ENCODE peak calls at places on chromosomes 3 and 15, in eight cellular contexts. T is Karpas-422; D is CD4-positive, CD25-positive, alpha-beta regulatory T cell; P is MM.1S; X is SJSA1; W is mammary epithelial cell; V is SK-N-MC; O is stomach. S is an unnamed sample.
A peak's percentile ranks its signal among the peaks of the same experiment; 100 is the strongest.

GRCh38 chr3:160127308-160127707 is 97.9 kb upstream of the C3orf80 start:
- DNase-seq in O (no peak), T (no peak), X (no peak), D (no peak), P (no peak), V (no peak), W (peak; percentile 44), S (no peak)

GRCh38 chr3:102302020-102302419 is 132.8 kb upstream of the ZPLD1 start:
- DNase-seq in X (no peak), W (no peak), P (no peak), V (no peak), D (no peak), T (no peak), O (no peak), S (no peak)

GRCh38 chr3:299590-300301 is 103.2 kb downstream of the CHL1 start:
- DNase-seq in X (no peak), T (no peak), W (no peak), V (no peak), O (no peak), P (no peak), D (no peak), S (no peak)

GRCh38 chr3:117355566-117355965 is 646.0 kb downstream of the TUSC7 start:
- DNase-seq in X (peak; percentile 2), P (no peak), W (no peak), T (peak; percentile 43), V (peak; percentile 22), O (no peak), D (no peak), S (peak; percentile 4)

GRCh38 chr3:113169876-113170452 is 41.4 kb upstream of the BOC start:
- DNase-seq in X (no peak), P (no peak), T (no peak), D (no peak), V (no peak), W (no peak), O (no peak), S (no peak)

GRCh38 chr15:48086582-48086981 is 34.2 kb upstream of the SLC24A5 start:
- DNase-seq in P (no peak), O (no peak), V (peak; percentile 16), W (no peak), D (no peak), T (no peak), X (no peak), S (peak; percentile 63)

GRCh38 chr15:48966595-48967301 is 3.0 kb upstream of the SHC4 start:
- DNase-seq in V (no peak), W (peak; percentile 82), X (no peak), O (no peak), P (peak; percentile 58), D (no peak), T (no peak), S (no peak)

GRCh38 chr3:46110701-46111493 is 83.6 kb upstream of the XCR1 start:
- DNase-seq in W (peak; percentile 86), V (no peak), P (peak; percentile 54), T (peak; percentile 89), O (no peak), X (peak; percentile 71), D (no peak), S (peak; percentile 86)

GRCh38 chr15:41957021-41957897 is 15.1 kb downstream of the EHD4 start:
- DNase-seq in D (no peak), V (no peak), T (no peak), X (no peak), W (no peak), O (no peak), P (no peak), S (no peak)

GRCh38 chr3:136142592-136142991 is 53.5 kb downstream of the MSL2 start:
- DNase-seq in D (no peak), V (peak; percentile 20), P (no peak), X (peak; percentile 75), T (peak; percentile 41), O (no peak), W (peak; percentile 87), S (peak; percentile 8)

GRCh38 chr3:133491481-133492059 is 81.9 kb upstream of the CDV3 start:
- DNase-seq in D (no peak), O (no peak), P (peak; percentile 60), T (peak; percentile 42), V (no peak), W (no peak), X (no peak), S (no peak)

GRCh38 chr3:7847521-7847920 is 654.1 kb upstream of the LMCD1 start:
- DNase-seq in P (no peak), X (no peak), W (no peak), V (no peak), O (no peak), D (no peak), T (no peak), S (no peak)

GRCh38 chr3:16085884-16086608 is 88.4 kb upstream of the GALNT15 start:
- DNase-seq in V (no peak), W (no peak), X (no peak), D (no peak), T (no peak), P (no peak), O (no peak), S (no peak)

GRCh38 chr3:9036327-9037112 is 73.2 kb upstream of the RAD18 start:
- DNase-seq in W (no peak), T (no peak), X (peak; percentile 43), V (no peak), D (no peak), P (no peak), O (peak; percentile 45), S (peak; percentile 86)

GRCh38 chr3:49614936-49615335 is 59.2 kb upstream of the APEH start:
- DNase-seq in D (no peak), X (no peak), O (no peak), V (no peak), W (no peak), P (no peak), T (no peak), S (no peak)

GRCh38 chr3:53675022-53675697 is 171.1 kb downstream of the CHDH start:
- DNase-seq in V (no peak), X (no peak), T (no peak), W (no peak), P (no peak), O (no peak), D (no peak), S (no peak)

GRCh38 chr3:167749209-167749608 is 13.7 kb downstream of the SERPINI1 start:
- DNase-seq in D (no peak), X (no peak), T (no peak), V (no peak), O (no peak), P (no peak), W (no peak), S (no peak)

GRCh38 chr3:167743799-167744198 is 8.3 kb downstream of the SERPINI1 start:
- DNase-seq in T (no peak), O (no peak), W (no peak), V (no peak), P (no peak), D (no peak), X (no peak), S (no peak)

GRCh38 chr3:167750273-167750971 is 14.9 kb downstream of the SERPINI1 start:
- DNase-seq in W (no peak), P (peak; percentile 86), O (no peak), X (no peak), T (no peak), D (no peak), V (no peak), S (no peak)

GRCh38 chr3:167754049-167754448 is 18.5 kb downstream of the SERPINI1 start:
- DNase-seq in D (no peak), T (no peak), P (no peak), X (no peak), W (no peak), V (no peak), O (no peak), S (no peak)

GRCh38 chr3:167749728-167750127 is 14.2 kb downstream of the SERPINI1 start:
- DNase-seq in P (no peak), W (no peak), V (no peak), O (no peak), X (no peak), D (no peak), T (no peak), S (no peak)
- H3K4me3 ChIP-seq in P (peak overlapping the region; percentile 14), W (no peak overlapping the region), V (no peak overlapping the region), O (no peak overlapping the region), X (no peak overlapping the region), D (no peak overlapping the region), T (no peak overlapping the region), S (no peak overlapping the region)

DNA sequence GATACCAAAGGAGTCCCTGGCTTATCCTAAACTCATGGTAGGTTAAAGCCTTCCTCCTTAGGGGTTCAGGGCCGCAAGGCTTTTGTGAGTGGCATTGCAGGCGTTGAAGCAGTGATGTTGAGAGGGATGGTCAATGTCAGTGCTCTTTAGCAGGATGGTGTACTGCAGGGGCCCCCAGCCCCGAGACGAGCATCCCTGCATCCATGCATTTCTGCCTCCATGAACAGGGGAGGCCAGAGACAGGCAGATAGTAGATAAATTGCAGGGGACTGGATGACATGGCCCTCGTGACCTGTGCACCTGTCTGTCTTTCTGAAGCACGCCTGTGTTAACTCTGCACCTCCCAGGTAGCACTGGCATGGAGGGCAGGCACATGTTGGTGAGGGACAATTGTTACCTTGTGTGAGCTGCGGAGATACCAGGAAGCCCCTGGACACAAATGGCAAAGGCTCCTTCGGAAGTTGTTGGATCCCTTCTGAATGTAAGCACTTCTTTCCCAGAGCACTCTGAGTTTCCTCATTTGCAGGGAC is 133.5 kb downstream of the SNRPN start:
- DNase-seq in O (no peak), T (no peak), V (no peak), P (no peak), W (no peak), D (no peak), X (no peak), S (no peak)
- H3K9me3 ChIP-seq in O (peaks cover 100% of the 10 kb centered on the region), T (peaks cover 11% of the 10 kb centered on the region), V (peaks cover 2% of the 10 kb centered on the region), P (no peaks in the 10 kb centered on the region), W (peaks cover 73% of the 10 kb centered on the region), D (peaks cover 100% of the 10 kb centered on the region), X (peaks cover 3% of the 10 kb centered on the region), S (no peaks in the 10 kb centered on the region)

GRCh38 chr3:127805026-127805753 is 17.1 kb downstream of the MGLL start:
- DNase-seq in V (no peak), P (no peak), T (no peak), X (no peak), W (no peak), D (no peak), O (no peak), S (no peak)

GRCh38 chr3:127801914-127802313 is 20.4 kb downstream of the MGLL start:
- DNase-seq in T (no peak), D (no peak), O (no peak), W (no peak), X (no peak), P (no peak), V (no peak), S (no peak)

GRCh38 chr3:127804141-127804540 is 18.2 kb downstream of the MGLL start:
- DNase-seq in P (no peak), D (no peak), T (no peak), O (no peak), V (no peak), W (no peak), X (no peak), S (no peak)

GRCh38 chr3:127802620-127803019 is 19.7 kb downstream of the MGLL start:
- DNase-seq in D (no peak), T (no peak), O (no peak), V (no peak), W (no peak), X (no peak), P (no peak), S (no peak)

GRCh38 chr3:127803619-127804018 is 18.7 kb downstream of the MGLL start:
- DNase-seq in T (no peak), W (peak; percentile 94), X (peak; percentile 69), P (no peak), D (no peak), O (no peak), V (no peak), S (peak; percentile 67)
- H3K4me3 ChIP-seq in T (no peak overlapping the region), W (no peak overlapping the region), X (no peak overlapping the region), P (no peak overlapping the region), D (no peak overlapping the region), O (no peak overlapping the region), V (no peak overlapping the region), S (no peak overlapping the region)

GRCh38 chr3:1962531-1963090 is 136.1 kb upstream of the CNTN4 start:
- DNase-seq in T (no peak), D (no peak), O (no peak), V (no peak), W (no peak), P (no peak), X (no peak), S (no peak)
- H3K9me3 ChIP-seq in T (no peaks in the 10 kb centered on the region), D (no peaks in the 10 kb centered on the region), O (no peaks in the 10 kb centered on the region), V (no peaks in the 10 kb centered on the region), W (peaks cover 12% of the 10 kb centered on the region), P (no peaks in the 10 kb centered on the region), X (no peaks in the 10 kb centered on the region), S (no peaks in the 10 kb centered on the region)

S was measured in MG63.